ENCODE peak calls at places on chromosomes 3 and 15, in six cellular contexts. B, G, H, O, U and D are unnamed samples.

GRCh38 chr3:157093096-157093495 is 66.9 kb downstream of the CCNL1 start:
- DNase-seq in H (no peak), U (no peak), B (no peak), G (no peak), O (no peak), D (no peak)

GRCh38 chr15:100690032-100690785 is 87.8 kb downstream of the ASB7 start:
- DNase-seq in B (no peak), G (no peak), O (no peak), U (no peak), H (no peak), D (no peak)

GRCh38 chr3:178063475-178063874 is 472.8 kb upstream of the KCNMB2 start:
- DNase-seq in B (no peak), U (no peak), H (no peak), G (no peak), O (no peak), D (no peak)

GRCh38 chr15:25087137-25087536 is 132.3 kb downstream of the SNRPN start:
- DNase-seq in B (no peak), O (no peak), H (no peak), G (no peak), U (no peak), D (no peak)

GRCh38 chr15:76181705-76182107 is 121.9 kb downstream of the TMEM266 start:
- DNase-seq in O (no peak), B (no peak), U (no peak), G (no peak), H (no peak), D (no peak)

GRCh38 chr3:151765685-151766084 is 32.0 kb downstream of the AADACL2 start:
- DNase-seq in U (no peak), O (no peak), H (no peak), B (no peak), G (no peak), D (no peak)

GRCh38 chr15:67809866-67810265 is 15.4 kb upstream of the SKOR1 start:
- DNase-seq in O (no peak), U (no peak), G (no peak), H (no peak), B (no peak), D (no peak)

GRCh38 chr15:31870336-31871158 is 159.8 kb upstream of the CHRNA7 start:
- DNase-seq in O (peak), H (peak), G (peak), U (peak), B (peak), D (peak)

GRCh38 chr15:80584561-80584964 is 110.5 kb upstream of the ABHD17C start:
- DNase-seq in O (no peak), B (no peak), G (no peak), U (peak), H (no peak), D (no peak)

GRCh38 chr15:71093089-71094024 is 21.9 kb upstream of the THSD4 start:
- DNase-seq in B (no peak), U (no peak), O (no peak), H (peak), G (no peak), D (no peak)

GRCh38 chr3:11323827-11324226 is 51.6 kb downstream of the ATG7 start:
- DNase-seq in B (no peak), H (no peak), O (no peak), U (no peak), G (no peak), D (no peak)

GRCh38 chr3:123618768-123619484 is 34.1 kb upstream of the HACD2 start:
- DNase-seq in G (peak), B (peak), U (no peak), H (no peak), O (peak), D (no peak)

GRCh38 chr3:132378846-132379245 is 38.5 kb upstream of the DNAJC13 start:
- DNase-seq in O (no peak), G (no peak), H (peak), U (no peak), B (no peak), D (peak)